ENCODE peak calls at places on chromosomes 6 and 20, in eight cellular contexts. W is left ventricle myocardium inferior, J is psoas muscle, E is dorsolateral prefrontal cortex, O is lower lobe of right lung, S is PC-3, T is mesenchymal stem cell, H is IMR-90. Q is an unnamed sample.

GRCh38 chr20:51720854-51721253 is 47.3 kb downstream of the ATP9A start:
- DNase-seq in H (no peak), S (no peak), J (no peak), E (no peak), W (no peak), T (no peak), O (no peak), Q (no peak)

GRCh38 chr20:13684566-13685222 is 46.0 kb upstream of the TASP1 start:
- DNase-seq in T (no peak), S (no peak), H (no peak), E (no peak), J (no peak), O (no peak), W (no peak), Q (no peak)

GRCh38 chr20:50292324-50293243 is 102.0 kb downstream of the CEBPB start:
- DNase-seq in H (peak), S (peak), J (peak), O (peak), E (no peak), W (peak), T (peak), Q (peak)

GRCh38 chr20:2101057-2101934 is at the start of gene STK35:
- DNase-seq in J (no peak), S (peak), W (no peak), E (no peak), H (no peak), T (no peak), O (no peak), Q (no peak)

GRCh38 chr6:116248577-116248976 is 5.3 kb downstream of the TSPYL4 start:
- DNase-seq in E (no peak), T (no peak), W (no peak), J (no peak), H (no peak), O (no peak), S (no peak), Q (no peak)

GRCh38 chr20:1317545-1318255 is 11.2 kb downstream of the SDCBP2 start:
- DNase-seq in E (no peak), H (no peak), O (no peak), T (no peak), J (no peak), W (no peak), S (no peak), Q (no peak)

GRCh38 chr6:16769986-16770376 is 8.7 kb upstream of the ATXN1 start:
- DNase-seq in E (no peak), T (peak), S (peak), H (peak), J (no peak), W (no peak), O (no peak), Q (no peak)

GRCh38 chr20:34627458-34627857 is 49.4 kb downstream of the PIGU start:
- DNase-seq in S (peak), T (no peak), E (no peak), W (no peak), O (no peak), J (no peak), H (no peak), Q (no peak)

GRCh38 chr20:10987651-10988383 is 314.0 kb upstream of the JAG1 start:
- DNase-seq in J (no peak), T (no peak), O (no peak), E (no peak), H (peak), W (no peak), S (peak), Q (no peak)

GRCh38 chr20:16001286-16001685 is 572.0 kb downstream of the KIF16B start:
- DNase-seq in S (peak), T (no peak), O (no peak), W (no peak), J (no peak), E (no peak), H (no peak), Q (no peak)

GRCh38 chr6:13425971-13426931 is 61.1 kb downstream of the GFOD1 start:
- DNase-seq in T (no peak), W (no peak), H (peak), E (peak), S (peak), J (peak), O (no peak), Q (no peak)

GRCh38 chr6:44942201-44942600 is 385.9 kb upstream of the RUNX2 start:
- DNase-seq in J (no peak), H (no peak), T (no peak), O (no peak), E (no peak), S (peak), W (no peak), Q (no peak)

GRCh38 chr6:160135922-160136655 is 14.5 kb downstream of the SLC22A1 start:
- DNase-seq in E (no peak), J (no peak), O (no peak), H (no peak), T (no peak), W (no peak), S (no peak), Q (no peak)

GRCh38 chr20:3312940-3313656 is 74.1 kb upstream of the SLC4A11 start:
- DNase-seq in T (peak), O (no peak), J (no peak), S (peak), H (peak), E (no peak), W (no peak), Q (no peak)

GRCh38 chr6:100228437-100229424 is 234.7 kb upstream of the MCHR2 start:
- DNase-seq in J (peak), H (peak), T (peak), E (peak), O (peak), W (peak), S (peak), Q (peak)

GRCh38 chr6:79157961-79158644 is 76.4 kb downstream of the HMGN3 start:
- DNase-seq in T (no peak), W (no peak), J (no peak), S (no peak), E (no peak), H (no peak), O (no peak), Q (no peak)

GRCh38 chr6:106163966-106164877 is 78.1 kb downstream of the PRDM1 start:
- DNase-seq in W (no peak), S (no peak), H (peak), O (no peak), E (no peak), T (peak), J (peak), Q (no peak)

GRCh38 chr6:15770347-15771143 is 107.7 kb upstream of the DTNBP1 start:
- DNase-seq in E (no peak), J (no peak), W (no peak), O (no peak), H (peak), T (peak), S (peak), Q (no peak)

GRCh38 chr20:60271597-60271996 is 313.4 kb downstream of the CDH26 start:
- DNase-seq in H (peak), S (peak), E (no peak), T (no peak), W (no peak), O (no peak), J (no peak), Q (no peak)

GRCh38 chr6:16132909-16133308 is 4.0 kb downstream of the MYLIP start:
- DNase-seq in E (no peak), H (no peak), J (no peak), T (no peak), S (no peak), W (no peak), O (no peak), Q (no peak)

GRCh38 chr20:58705525-58705924 is 12.9 kb downstream of the NPEPL1 start:
- DNase-seq in S (no peak), O (no peak), W (peak), J (peak), H (no peak), T (no peak), E (peak), Q (no peak)

GRCh38 chr20:46814366-46815232 is 80.0 kb upstream of the EYA2 start:
- DNase-seq in O (no peak), J (no peak), E (no peak), H (peak), T (peak), W (no peak), S (peak), Q (peak)

GRCh38 chr20:47720636-47721427 is 64.4 kb downstream of the SULF2 start:
- DNase-seq in W (no peak), S (no peak), O (no peak), T (no peak), H (peak), E (no peak), J (no peak), Q (no peak)

GRCh38 chr20:3276400-3277015 is 37.5 kb upstream of the SLC4A11 start:
- DNase-seq in H (peak), O (no peak), T (peak), W (no peak), S (peak), E (no peak), J (no peak), Q (no peak)

GRCh38 chr6:743320-744096 is 50.6 kb upstream of the EXOC2 start:
- DNase-seq in E (no peak), S (no peak), H (no peak), J (no peak), T (peak), O (no peak), W (no peak), Q (no peak)

GRCh38 chr20:18628330-18628941 is 40.6 kb downstream of the DTD1 start:
- DNase-seq in O (no peak), H (no peak), W (no peak), S (peak), T (no peak), E (no peak), J (no peak), Q (peak)

GRCh38 chr6:39226606-39227300 is 2.5 kb downstream of the KCNK5 start:
- DNase-seq in W (no peak), T (no peak), O (no peak), J (no peak), S (no peak), E (no peak), H (no peak), Q (no peak)

GRCh38 chr20:45933231-45934045 is 1.0 kb upstream of the PCIF1 start:
- DNase-seq in H (peak), S (peak), O (peak), E (peak), W (peak), T (peak), J (peak), Q (peak)

GRCh38 chr6:34514593-34515472 is 41.3 kb downstream of the SPDEF start:
- DNase-seq in E (peak), S (no peak), H (peak), O (peak), W (peak), T (peak), J (peak), Q (no peak)

GRCh38 chr6:52576054-52576391 is 837 bp downstream of the TRAM2 start:
- DNase-seq in O (no peak), S (no peak), H (no peak), T (no peak), W (no peak), E (no peak), J (no peak), Q (no peak)

GRCh38 chr6:33201147-33201545 is 479 bp downstream of the SLC39A7 start:
- DNase-seq in S (no peak), J (peak), T (no peak), H (no peak), E (no peak), W (no peak), O (no peak), Q (no peak)

GRCh38 chr6:125746731-125747588 is 2.5 kb upstream of the HEY2 start:
- DNase-seq in S (peak), J (peak), H (peak), E (peak), T (peak), O (peak), W (peak), Q (peak)

GRCh38 chr6:96675617-96676016 is 112.7 kb downstream of the FHL5 start:
- DNase-seq in H (no peak), O (no peak), T (no peak), J (no peak), E (no peak), S (no peak), W (no peak), Q (no peak)

GRCh38 chr6:37134622-37135191 is 35.2 kb upstream of the PIM1 start:
- DNase-seq in O (no peak), S (peak), T (peak), E (no peak), W (no peak), H (peak), J (peak), Q (peak)

DNA sequence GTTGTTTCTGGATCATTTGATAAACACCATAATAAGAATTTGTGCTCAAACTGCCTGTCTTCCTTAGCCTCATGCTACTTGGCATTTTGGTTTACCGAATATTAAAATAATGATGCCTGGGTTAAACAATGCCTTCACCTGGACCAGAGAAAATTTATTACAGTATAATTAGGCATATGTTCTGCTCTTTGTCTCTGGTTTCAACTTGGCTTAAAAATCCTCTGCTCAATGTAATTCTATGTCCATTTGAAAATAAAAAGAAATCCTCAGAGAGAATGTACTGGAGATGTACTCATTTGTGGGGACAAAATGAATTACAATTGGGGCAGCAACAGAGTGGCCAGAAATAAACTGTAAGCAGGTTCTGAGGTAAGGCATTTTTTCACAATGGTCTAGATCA is 95.0 kb downstream of the DST start:
- DNase-seq in S (no peak), J (no peak), O (no peak), T (no peak), E (no peak), W (no peak), H (no peak), Q (no peak)
- H3K27ac ChIP-seq in S (no peak), J (no peak), O (no peak), T (no peak), E (no peak), W (no peak), H (no peak), Q (no peak)

GRCh38 chr6:169959129-169960002 is 207.9 kb downstream of the ERMARD start:
- DNase-seq in S (no peak), W (no peak), O (peak), E (peak), H (no peak), T (no peak), J (no peak), Q (peak)
- H3K27ac ChIP-seq in S (no peak), W (no peak), O (no peak), E (no peak), H (no peak), T (no peak), J (no peak), Q (peak)

GRCh38 chr6:163170294-163170883 is 244.1 kb upstream of the QKI start:
- DNase-seq in O (no peak), E (no peak), W (no peak), J (no peak), H (no peak), T (peak), S (peak), Q (no peak)
- H3K27ac ChIP-seq in O (no peak), E (peak), W (no peak), J (no peak), H (no peak), T (no peak), S (no peak), Q (no peak)

DNA sequence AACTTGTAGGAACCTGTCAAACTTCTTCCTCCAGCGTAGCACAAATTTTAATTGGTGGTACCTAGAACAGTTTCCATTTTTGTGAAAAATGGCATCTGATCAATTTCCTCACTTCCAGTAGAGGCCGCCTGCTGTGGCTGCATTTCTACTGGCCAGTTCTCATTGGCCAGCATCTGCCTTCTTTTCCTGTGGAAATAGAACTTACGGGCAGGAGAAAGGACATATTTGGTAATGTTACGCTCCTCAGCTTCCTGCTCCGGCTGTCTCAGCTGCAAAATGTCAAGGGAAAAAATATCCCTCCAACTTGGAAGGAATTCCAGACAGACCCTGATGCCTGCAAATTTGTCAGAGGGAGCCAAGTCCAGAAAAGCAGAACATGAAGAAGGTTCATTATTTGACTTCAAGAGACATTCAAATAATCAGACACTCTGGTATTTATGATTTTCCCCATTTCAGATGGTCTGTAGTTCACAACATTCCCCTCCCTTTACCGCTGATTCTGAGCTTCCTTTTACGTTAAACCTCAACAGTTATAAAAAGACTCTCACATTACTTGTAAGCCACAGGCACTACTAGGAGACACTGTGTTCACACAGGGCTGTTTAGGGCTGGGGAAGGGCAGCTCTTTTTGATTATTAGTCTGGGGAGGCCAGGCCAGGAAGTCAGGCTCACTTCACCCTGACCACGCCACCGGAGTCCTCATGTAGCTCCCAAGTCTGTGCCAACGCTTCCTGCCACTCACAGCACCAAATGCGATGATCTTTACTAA is 179.5 kb upstream of the CCN2 start:
- DNase-seq in S (no peak), E (no peak), H (peak), W (peak), O (no peak), J (peak), T (peak), Q (no peak)
- H3K27ac ChIP-seq in S (peak), E (peak), H (peak), W (peak), O (peak), J (peak), T (peak), Q (peak)

GRCh38 chr6:113647158-113647889 is 209.8 kb upstream of the MARCKS start:
- DNase-seq in O (no peak), T (no peak), W (no peak), E (no peak), H (no peak), S (no peak), J (no peak), Q (no peak)

GRCh38 chr6:113646701-113647100 is 210.4 kb upstream of the MARCKS start:
- DNase-seq in J (no peak), W (no peak), T (no peak), H (no peak), S (no peak), E (no peak), O (no peak), Q (no peak)

GRCh38 chr6:113645576-113645970 is 211.6 kb upstream of the MARCKS start:
- DNase-seq in E (no peak), H (peak), O (no peak), J (no peak), T (peak), S (peak), W (no peak), Q (no peak)

GRCh38 chr6:113644861-113645575 is 212.1 kb upstream of the MARCKS start:
- DNase-seq in T (peak), O (no peak), S (peak), J (no peak), H (peak), W (no peak), E (no peak), Q (no peak)

DNA sequence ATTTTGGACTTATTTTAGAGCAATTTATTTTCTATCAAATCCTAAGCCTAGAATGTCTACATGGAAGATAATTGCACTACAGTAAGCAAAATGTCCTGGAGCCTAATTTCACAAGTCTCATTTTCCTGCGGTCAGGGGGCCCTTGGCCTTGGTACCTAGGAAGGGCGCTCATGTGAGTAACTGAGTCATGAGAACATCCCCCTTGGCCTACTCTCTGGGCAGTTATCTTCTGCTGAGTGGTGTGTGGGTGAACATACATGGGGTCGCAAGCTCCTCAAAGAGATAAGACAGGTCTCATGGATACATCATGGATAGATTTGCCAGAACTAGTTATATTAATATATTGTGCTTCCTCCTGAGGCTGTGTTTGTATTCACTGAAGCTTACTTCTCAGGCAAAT is 211.2 kb upstream of the MARCKS start:
- DNase-seq in J (no peak), H (no peak), O (no peak), S (no peak), W (no peak), E (no peak), T (no peak), Q (no peak)
- H3K27ac ChIP-seq in J (peak), H (peak), O (no peak), S (peak), W (no peak), E (no peak), T (peak), Q (no peak)

GRCh38 chr6:28900577-28901266 is 23.1 kb downstream of the TRIM27 start:
- DNase-seq in S (no peak), H (no peak), J (no peak), T (no peak), O (no peak), E (no peak), W (no peak), Q (no peak)
- H3K27ac ChIP-seq in S (no peak), H (no peak), J (no peak), T (no peak), O (no peak), E (no peak), W (no peak), Q (no peak)

DNA sequence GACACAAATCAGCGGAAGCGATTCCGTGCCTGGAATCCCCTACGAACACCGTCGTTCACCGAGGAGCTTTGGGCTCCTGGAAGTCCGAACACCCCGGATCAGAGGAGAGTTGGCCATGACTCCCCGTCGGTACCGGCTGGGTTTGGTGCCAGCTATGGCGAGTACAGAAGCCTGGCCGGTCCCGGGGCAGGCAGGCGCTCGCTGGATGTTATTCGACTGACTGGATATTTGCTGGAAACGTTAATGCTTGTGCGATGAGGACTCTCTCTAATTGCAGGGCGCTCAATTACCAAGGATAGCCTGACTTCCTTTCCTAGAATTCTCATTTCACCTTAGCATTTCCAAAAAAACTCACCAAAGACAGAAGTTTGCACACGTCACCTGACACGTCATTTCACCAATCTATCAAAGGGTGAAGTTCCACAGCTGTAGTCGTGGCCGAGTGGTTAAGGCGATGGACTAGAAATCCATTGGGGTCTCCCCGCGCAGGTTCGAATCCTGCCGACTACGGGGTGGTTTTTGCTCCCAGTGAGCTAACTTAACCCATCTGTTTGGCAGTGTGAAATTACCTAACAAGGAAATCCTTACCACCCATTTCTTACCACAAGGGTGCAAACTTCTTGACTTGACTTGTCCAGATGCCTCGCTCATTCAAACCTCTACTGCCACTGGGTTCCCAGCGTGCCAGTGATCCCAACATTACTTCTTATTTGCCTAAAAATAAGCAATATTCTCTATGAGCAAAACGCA is 22.7 kb upstream of the ZNF184 start:
- DNase-seq in S (peak), J (peak), T (peak), E (no peak), H (peak), W (peak), O (no peak), Q (no peak)
- H3K27ac ChIP-seq in S (no peak), J (no peak), T (no peak), E (no peak), H (peak), W (no peak), O (no peak), Q (no peak)

GRCh38 chr20:36919715-36920333 is 31.7 kb downstream of the SAMHD1 start:
- DNase-seq in S (peak), T (peak), E (no peak), O (no peak), H (peak), J (no peak), W (no peak), Q (no peak)
- H3K27ac ChIP-seq in S (no peak), T (no peak), E (peak), O (no peak), H (no peak), J (no peak), W (no peak), Q (no peak)

Q was measured in stomach.